ENCODE peak calls at places on chromosome 3, in four cellular contexts. One of them, this sample, is unnamed.

GRCh38 chr3:117752984-117753717 is 1043.6 kb downstream of the TUSC7 start:
- DNase-seq in HFF-Myc: no peak
- DNase-seq in lower lobe of right lung: no peak
- DNase-seq in adipocyte: peak
- DNase-seq in this sample: peak

GRCh38 chr3:42055291-42055690 is 35.9 kb upstream of the TRAK1 start:
- DNase-seq in HFF-Myc: no peak
- DNase-seq in lower lobe of right lung: no peak
- DNase-seq in adipocyte: peak
- DNase-seq in this sample: peak

GRCh38 chr3:187987919-187988318 is 166.0 kb upstream of the LPP start:
- DNase-seq in HFF-Myc: no peak
- DNase-seq in lower lobe of right lung: no peak
- DNase-seq in adipocyte: no peak
- DNase-seq in this sample: no peak

GRCh38 chr3:123258811-123259420 is 57.2 kb downstream of the SEC22A start:
- DNase-seq in HFF-Myc: peak
- DNase-seq in lower lobe of right lung: no peak
- DNase-seq in adipocyte: peak
- DNase-seq in this sample: peak

GRCh38 chr3:28326458-28326926 is 22.0 kb upstream of the ZCWPW2 start:
- DNase-seq in HFF-Myc: no peak
- DNase-seq in lower lobe of right lung: no peak
- DNase-seq in adipocyte: no peak
- DNase-seq in this sample: no peak

GRCh38 chr3:52078781-52079560 is 22.6 kb upstream of the DUSP7 start:
- DNase-seq in HFF-Myc: no peak
- DNase-seq in lower lobe of right lung: no peak
- DNase-seq in adipocyte: no peak
- DNase-seq in this sample: no peak

GRCh38 chr3:102229062-102229655 is 205.7 kb upstream of the ZPLD1 start:
- DNase-seq in HFF-Myc: peak
- DNase-seq in lower lobe of right lung: peak
- DNase-seq in adipocyte: peak
- DNase-seq in this sample: peak

GRCh38 chr3:184230081-184230602 is 757 bp downstream of the VWA5B2 start:
- DNase-seq in HFF-Myc: no peak
- DNase-seq in lower lobe of right lung: no peak
- DNase-seq in adipocyte: peak
- DNase-seq in this sample: peak

GRCh38 chr3:156371683-156372082 is 183.2 kb downstream of the SSR3 start:
- DNase-seq in HFF-Myc: peak
- DNase-seq in lower lobe of right lung: no peak
- DNase-seq in adipocyte: no peak
- DNase-seq in this sample: peak

GRCh38 chr3:105967117-105967516 is 98.3 kb upstream of the CBLB start:
- DNase-seq in HFF-Myc: no peak
- DNase-seq in lower lobe of right lung: no peak
- DNase-seq in adipocyte: peak
- DNase-seq in this sample: peak

GRCh38 chr3:127622772-127623576 is 6.0 kb upstream of the PODXL2 start:
- DNase-seq in HFF-Myc: no peak
- DNase-seq in lower lobe of right lung: no peak
- DNase-seq in adipocyte: no peak
- DNase-seq in this sample: no peak

GRCh38 chr3:1446531-1446930 is 353.7 kb downstream of the CNTN6 start:
- DNase-seq in HFF-Myc: no peak
- DNase-seq in lower lobe of right lung: no peak
- DNase-seq in adipocyte: no peak
- DNase-seq in this sample: no peak

GRCh38 chr3:153704115-153704514 is 417.1 kb upstream of the ARHGEF26 start:
- DNase-seq in HFF-Myc: no peak
- DNase-seq in lower lobe of right lung: no peak
- DNase-seq in adipocyte: no peak
- DNase-seq in this sample: peak

GRCh38 chr3:155639462-155640055 is 105.3 kb downstream of the PLCH1 start:
- DNase-seq in HFF-Myc: no peak
- DNase-seq in lower lobe of right lung: no peak
- DNase-seq in adipocyte: no peak
- DNase-seq in this sample: no peak

GRCh38 chr3:133330043-133330442 is 69.8 kb upstream of the BFSP2 start:
- DNase-seq in HFF-Myc: no peak
- DNase-seq in lower lobe of right lung: no peak
- DNase-seq in adipocyte: no peak
- DNase-seq in this sample: no peak

GRCh38 chr3:183548262-183548769 is 7.2 kb downstream of the KLHL6 start:
- DNase-seq in HFF-Myc: no peak
- DNase-seq in lower lobe of right lung: no peak
- DNase-seq in adipocyte: peak
- DNase-seq in this sample: peak

GRCh38 chr3:138452491-138452890 is 18.1 kb downstream of the ESYT3 start:
- DNase-seq in HFF-Myc: no peak
- DNase-seq in lower lobe of right lung: peak
- DNase-seq in adipocyte: no peak
- DNase-seq in this sample: no peak

GRCh38 chr3:151362798-151363197 is 21.8 kb downstream of the P2RY12 start:
- DNase-seq in HFF-Myc: no peak
- DNase-seq in lower lobe of right lung: peak
- DNase-seq in adipocyte: peak
- DNase-seq in this sample: no peak

DNA sequence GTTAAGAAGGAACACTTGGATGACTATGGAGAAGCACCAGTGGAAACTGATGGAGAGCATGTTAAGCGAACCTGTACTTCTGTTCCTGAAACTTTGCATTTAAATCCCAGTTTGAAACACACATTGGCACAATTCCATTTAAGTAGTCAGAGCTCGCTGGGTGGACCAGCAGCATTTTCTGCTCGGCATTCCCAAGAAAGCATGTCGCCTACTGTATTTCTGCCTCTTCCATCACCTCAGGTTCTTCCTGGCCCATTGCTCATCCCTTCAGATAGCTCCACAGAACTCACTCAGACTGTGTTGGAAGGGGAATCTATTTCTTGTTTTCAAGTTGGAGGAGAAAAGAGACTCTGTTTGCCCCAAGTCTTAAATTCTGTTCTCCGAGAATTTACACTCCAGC is 3.0 kb downstream of the SKIL start:
- DNase-seq in HFF-Myc: no peak
- DNase-seq in lower lobe of right lung: no peak
- DNase-seq in adipocyte: no peak
- DNase-seq in this sample: no peak
- H3K4me3 ChIP-seq in HFF-Myc: no peak
- H3K4me3 ChIP-seq in lower lobe of right lung: no peak
- H3K4me3 ChIP-seq in adipocyte: peak
- H3K4me3 ChIP-seq in this sample: no peak

GRCh38 chr3:179653777-179654117 is 907 bp downstream of the USP13 start:
- DNase-seq in HFF-Myc: no peak
- DNase-seq in lower lobe of right lung: peak
- DNase-seq in adipocyte: no peak
- DNase-seq in this sample: no peak
- H3K4me3 ChIP-seq in HFF-Myc: peak
- H3K4me3 ChIP-seq in lower lobe of right lung: peak
- H3K4me3 ChIP-seq in adipocyte: peak
- H3K4me3 ChIP-seq in this sample: peak

GRCh38 chr3:104723000-104723399 is 643.7 kb upstream of the ALCAM start:
- DNase-seq in HFF-Myc: no peak
- DNase-seq in lower lobe of right lung: no peak
- DNase-seq in adipocyte: no peak
- DNase-seq in this sample: no peak
- H3K4me3 ChIP-seq in HFF-Myc: no peak
- H3K4me3 ChIP-seq in lower lobe of right lung: no peak
- H3K4me3 ChIP-seq in adipocyte: no peak
- H3K4me3 ChIP-seq in this sample: no peak

GRCh38 chr3:108131795-108132134 is 40.9 kb upstream of the CD47 start:
- DNase-seq in HFF-Myc: no peak
- DNase-seq in lower lobe of right lung: no peak
- DNase-seq in adipocyte: no peak
- DNase-seq in this sample: no peak

GRCh38 chr3:108134555-108134880 is 43.7 kb upstream of the CD47 start:
- DNase-seq in HFF-Myc: no peak
- DNase-seq in lower lobe of right lung: no peak
- DNase-seq in adipocyte: no peak
- DNase-seq in this sample: no peak

GRCh38 chr3:108133858-108134554 is 43.2 kb upstream of the CD47 start:
- DNase-seq in HFF-Myc: no peak
- DNase-seq in lower lobe of right lung: no peak
- DNase-seq in adipocyte: no peak
- DNase-seq in this sample: no peak

GRCh38 chr3:108132727-108133373 is 42.0 kb upstream of the CD47 start:
- DNase-seq in HFF-Myc: no peak
- DNase-seq in lower lobe of right lung: no peak
- DNase-seq in adipocyte: peak
- DNase-seq in this sample: peak

GRCh38 chr3:108136888-108137814 is 46.3 kb upstream of the CD47 start:
- DNase-seq in HFF-Myc: no peak
- DNase-seq in lower lobe of right lung: no peak
- DNase-seq in adipocyte: no peak
- DNase-seq in this sample: no peak
- H3K4me3 ChIP-seq in HFF-Myc: no peak
- H3K4me3 ChIP-seq in lower lobe of right lung: no peak
- H3K4me3 ChIP-seq in adipocyte: no peak
- H3K4me3 ChIP-seq in this sample: no peak